ENCODE peak calls at places on chromosomes 6 and 20, in four cellular contexts. U is ovary, Z is transverse colon, E is A549. G is an unnamed sample. For H3K4me1 and H3K9me3, the result is how much of the 10 kb centered on the place peaks cover.

GRCh38 chr6:164927288-164928040 is 381.9 kb downstream of the C6orf118 start:
- DNase-seq in Z (peak), U (peak), E (peak), G (peak)

GRCh38 chr20:32521780-32522524 is 63.2 kb downstream of the NOL4L start:
- DNase-seq in E (peak), Z (peak), U (peak), G (no peak)

GRCh38 chr6:54493138-54493537 is 184.9 kb downstream of the TINAG start:
- DNase-seq in E (peak), U (no peak), Z (no peak), G (no peak)

GRCh38 chr6:45647341-45648138 is 269.8 kb upstream of the SUPT3H start:
- DNase-seq in E (no peak), U (no peak), Z (no peak), G (no peak)

GRCh38 chr20:49433387-49433786 is 49.1 kb downstream of the KCNB1 start:
- DNase-seq in E (no peak), Z (no peak), U (no peak), G (no peak)

GRCh38 chr6:10989587-10989986 is 54.5 kb downstream of the ELOVL2 start:
- DNase-seq in Z (no peak), E (no peak), U (no peak), G (no peak)

GRCh38 chr6:32153252-32153834 is 598 bp upstream of the PPT2 start:
- DNase-seq in E (no peak), Z (no peak), U (peak), G (no peak)

GRCh38 chr6:28000351-28001045 is 43.5 kb downstream of the OR2B6 start:
- DNase-seq in U (no peak), Z (no peak), E (no peak), G (no peak)

GRCh38 chr6:140271759-140272377 is 897.4 kb upstream of the CITED2 start:
- DNase-seq in Z (no peak), E (no peak), U (no peak), G (no peak)

GRCh38 chr20:38173237-38174156 is 8.4 kb upstream of the TGM2 start:
- DNase-seq in E (peak), U (no peak), Z (no peak), G (no peak)

GRCh38 chr6:27810768-27811298 is 101.4 kb downstream of the OR2B2 start:
- DNase-seq in E (no peak), Z (no peak), U (no peak), G (no peak)

GRCh38 chr20:11350126-11351005 is 567.3 kb upstream of the BTBD3 start:
- DNase-seq in E (peak), Z (no peak), U (no peak), G (no peak)

GRCh38 chr6:43578748-43579147 is 2.8 kb downstream of the POLH start:
- DNase-seq in U (no peak), Z (no peak), E (no peak), G (no peak)

GRCh38 chr20:25750765-25751696 is 54.4 kb upstream of the ZNF337 start:
- DNase-seq in E (peak), Z (peak), U (peak), G (no peak)

GRCh38 chr20:41989935-41990635 is 371.9 kb upstream of the CHD6 start:
- DNase-seq in Z (no peak), U (no peak), E (no peak), G (no peak)

GRCh38 chr20:13984211-13984610 is 6.2 kb downstream of the SEL1L2 start:
- DNase-seq in E (peak), U (no peak), Z (no peak), G (no peak)

GRCh38 chr20:19859444-19859843 is 101.4 kb downstream of the RIN2 start:
- DNase-seq in E (no peak), Z (no peak), U (no peak), G (no peak)

GRCh38 chr6:84847349-84848160 is 83.2 kb upstream of the TBX18 start:
- DNase-seq in U (no peak), E (peak), Z (no peak), G (no peak)

GRCh38 chr20:31860431-31861345 is 9.6 kb downstream of the DUSP15 start:
- DNase-seq in U (no peak), Z (peak), E (peak), G (no peak)

GRCh38 chr20:58137651-58138265 is 90.7 kb downstream of the ANKRD60 start:
- DNase-seq in Z (no peak), U (no peak), E (no peak), G (no peak)

GRCh38 chr6:94953867-94954631 is 623.3 kb upstream of the MANEA start:
- DNase-seq in U (no peak), E (no peak), Z (no peak), G (no peak)

DNA sequence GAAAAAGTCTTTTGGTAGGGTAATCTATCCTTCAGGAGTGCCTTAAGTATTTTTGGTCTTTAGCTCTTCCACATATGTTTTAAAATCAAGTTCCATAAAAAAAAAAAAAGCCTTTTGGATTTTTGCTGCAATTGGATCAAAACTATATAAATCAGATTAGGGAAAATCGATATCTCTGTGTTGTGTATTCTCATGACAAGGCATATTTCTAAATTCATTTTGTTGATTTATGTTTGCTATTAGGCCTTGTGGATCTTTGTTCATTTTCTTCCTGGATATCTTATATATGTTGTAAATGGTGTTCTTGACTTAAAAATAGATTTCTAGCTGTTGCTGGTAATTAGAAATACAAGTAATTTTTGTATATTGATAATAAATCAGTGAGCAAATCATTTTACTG is 8.8 kb downstream of the HSF2 start:
- DNase-seq in Z (no peak), U (no peak), E (no peak), G (no peak)
- H3K4me1 ChIP-seq in Z (under half), U (under half), E (under half), G (under half)

DNA sequence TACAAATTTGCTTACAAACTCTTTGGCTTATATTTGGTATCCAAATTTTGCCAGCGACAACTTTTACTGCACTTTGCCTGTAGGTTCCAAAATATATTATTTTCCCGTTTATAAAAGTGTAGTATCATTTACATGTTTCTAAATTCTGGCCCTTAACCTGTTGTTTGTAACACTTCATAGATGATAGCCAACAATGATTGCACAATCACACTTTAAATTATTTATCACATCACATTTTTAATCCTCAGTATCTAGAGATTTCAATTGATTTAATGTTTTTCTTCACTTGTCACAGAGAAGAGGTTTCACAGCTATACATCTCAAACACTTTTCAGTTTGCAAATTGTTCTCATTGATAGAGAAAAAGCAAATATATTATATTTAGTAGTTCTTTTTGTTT is 1151.2 kb upstream of the EYS start:
- DNase-seq in U (no peak), Z (no peak), E (no peak), G (no peak)
- H3K9me3 ChIP-seq in U (under half), Z (under half), E (under half), G (under half)

GRCh38 chr6:137399949-137400443 is 94.2 kb downstream of the OLIG3 start:
- DNase-seq in Z (no peak), U (no peak), E (no peak), G (no peak)
- TF ChIP-seq EP300 in Z (no peak), U (no peak), E (no peak), G (no peak)

DNA sequence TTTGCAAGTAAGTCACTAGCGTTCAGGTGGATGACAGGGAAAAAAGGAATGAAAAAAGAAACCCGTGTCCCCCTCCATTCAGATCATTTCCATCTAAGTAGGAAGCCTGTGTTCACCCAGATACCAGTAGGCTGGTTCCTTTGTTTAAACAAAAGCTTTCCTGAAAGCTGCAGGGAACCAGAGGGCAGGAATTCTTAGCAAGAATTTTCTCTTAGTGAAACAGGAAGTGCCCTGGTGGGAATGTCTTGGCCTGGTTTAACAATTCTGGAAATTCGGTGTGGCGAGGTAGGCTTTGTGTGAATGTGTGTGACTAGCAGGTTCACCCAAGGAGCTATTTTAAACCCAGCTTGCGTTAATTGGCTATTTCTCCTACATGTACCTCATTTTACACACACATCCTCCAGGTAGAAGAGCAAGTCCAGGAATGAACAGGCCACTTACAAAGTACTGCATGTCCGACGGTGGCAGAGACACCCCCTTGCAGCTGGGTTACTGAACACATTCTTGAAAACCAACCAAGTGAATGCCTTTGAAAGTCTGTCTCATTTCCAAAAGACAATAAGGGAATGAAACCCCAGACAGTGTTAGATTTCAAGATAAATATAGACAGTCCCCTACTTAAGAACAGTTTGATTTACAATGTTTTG is 64.7 kb downstream of the GFOD1 start:
- DNase-seq in E (no peak), U (no peak), Z (no peak), G (no peak)
- H3K4me1 ChIP-seq in E (under half), U (under half), Z (under half), G (under half)

DNA sequence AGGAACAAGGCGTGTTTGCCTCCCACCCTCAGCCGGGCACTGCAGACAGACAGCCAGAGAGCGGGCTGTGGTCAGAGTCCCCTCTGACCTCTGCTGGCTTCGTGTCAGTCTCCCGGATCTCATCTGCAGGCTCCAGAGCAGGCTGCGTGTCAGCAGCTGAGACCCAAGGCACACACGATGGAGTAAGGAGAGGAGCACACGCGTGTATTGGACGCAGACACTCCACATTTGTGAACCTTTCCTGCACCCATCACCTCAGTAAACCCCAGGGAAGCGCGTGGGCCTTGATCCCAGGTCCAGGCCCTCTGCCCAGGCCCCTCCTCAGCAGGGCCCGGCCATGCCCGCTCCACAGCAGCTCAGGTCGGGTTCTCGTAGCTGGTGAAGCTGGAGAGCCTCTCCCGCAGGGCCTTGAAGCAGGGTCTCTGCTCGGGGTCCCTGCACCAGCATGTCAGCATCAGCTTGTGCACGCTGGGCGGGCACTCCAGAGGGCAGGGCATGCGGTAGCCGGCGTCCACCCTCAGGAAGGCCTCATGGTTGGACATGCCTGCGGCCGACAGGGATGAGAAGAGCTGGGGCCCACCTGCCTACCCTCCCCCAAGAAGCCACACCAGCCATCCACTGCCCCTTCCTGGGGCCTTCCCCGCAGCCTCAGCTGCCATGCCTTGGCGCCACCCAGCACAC is 7.9 kb downstream of the PTK6 start:
- DNase-seq in Z (no peak), U (peak), E (no peak), G (no peak)
- H3K9me3 ChIP-seq in Z (under half), U (under half), E (under half), G (under half)

GRCh38 chr20:44212792-44213191 is 2.2 kb upstream of the OSER1 start:
- DNase-seq in Z (no peak), U (no peak), E (no peak), G (no peak)

GRCh38 chr20:44208770-44209169 is 1.8 kb downstream of the OSER1 start:
- DNase-seq in Z (no peak), E (peak), U (no peak), G (no peak)

GRCh38 chr20:44209691-44210421 is 715 bp downstream of the OSER1 start:
- DNase-seq in U (no peak), E (peak), Z (no peak), G (no peak)

GRCh38 chr20:44211177-44212039 is 837 bp upstream of the OSER1 start:
- DNase-seq in E (no peak), U (no peak), Z (peak), G (no peak)

DNA sequence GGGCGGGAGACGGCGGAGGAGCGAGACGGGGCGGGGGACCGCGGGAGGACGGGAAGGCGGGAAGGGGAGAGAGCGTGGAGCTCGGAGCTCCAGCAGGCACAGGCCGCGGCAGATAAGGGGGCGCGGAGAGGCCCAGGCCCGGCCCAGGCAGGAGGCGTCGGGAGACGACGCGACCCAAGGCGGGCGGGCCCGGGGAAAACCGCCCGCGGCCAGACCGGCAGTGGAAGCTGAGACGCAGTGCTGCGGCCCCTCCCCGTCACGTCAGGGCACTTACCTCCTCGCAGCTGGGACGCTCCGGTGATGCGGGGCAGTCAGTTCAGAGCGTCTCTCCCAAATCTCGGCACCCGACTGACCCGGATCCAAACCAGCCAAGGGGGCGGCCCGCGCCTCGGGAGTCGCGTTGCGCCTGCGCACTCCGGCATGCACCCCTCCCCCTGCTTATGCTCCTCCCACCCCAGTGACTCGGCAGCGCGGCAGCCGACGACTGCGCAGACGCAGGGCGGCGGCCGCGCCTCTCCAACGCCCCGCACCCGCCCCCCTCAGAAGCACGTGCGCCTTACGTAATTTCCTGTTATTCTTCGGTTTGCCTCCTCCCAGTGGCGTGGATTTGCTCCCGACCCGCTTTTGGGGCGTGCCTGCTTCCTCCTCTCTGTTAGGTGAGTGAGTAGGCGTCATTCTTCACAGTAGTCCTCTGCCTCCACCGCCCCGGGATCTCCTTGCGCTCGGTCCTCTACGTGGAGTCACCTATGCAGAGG is at the start of gene OSER1:
- DNase-seq in E (peak), U (peak), Z (peak), G (peak)
- TF ChIP-seq EP300 in E (no peak), U (peak), Z (peak), G (peak)

DNA sequence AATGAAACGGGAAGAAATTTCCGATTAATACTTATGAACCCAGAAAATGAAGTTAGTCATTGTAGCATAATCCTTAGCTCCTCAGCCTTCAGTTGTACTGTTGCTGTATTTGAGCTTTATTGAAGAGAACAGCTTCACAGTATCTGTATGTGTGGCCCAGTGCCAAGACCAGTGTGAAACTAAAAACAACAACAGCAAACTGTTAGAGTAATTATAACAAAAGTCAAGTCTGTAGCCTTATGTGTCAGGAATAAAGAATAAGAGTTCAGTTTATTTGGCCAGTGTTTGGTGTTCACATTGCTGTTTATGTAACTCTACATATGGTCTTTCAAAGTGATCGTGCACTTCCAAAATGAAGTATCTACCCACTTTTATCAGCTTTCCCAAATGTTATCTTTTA is 70.9 kb downstream of the ARID1B start:
- DNase-seq in E (no peak), U (peak), Z (no peak), G (no peak)
- H3K4me1 ChIP-seq in E (under half), U (under half), Z (under half), G (half or more)

GRCh38 chr6:30282522-30282921 is 44.2 kb upstream of the TRIM39 start:
- DNase-seq in E (no peak), Z (no peak), U (no peak), G (no peak)

GRCh38 chr6:30287139-30287538 is 39.6 kb upstream of the TRIM39 start:
- DNase-seq in U (no peak), E (no peak), Z (no peak), G (no peak)

GRCh38 chr6:30283761-30284160 is 43.0 kb upstream of the TRIM39 start:
- DNase-seq in E (no peak), U (no peak), Z (no peak), G (no peak)
- H3K9me3 ChIP-seq in E (half or more), U (under half), Z (half or more), G (half or more)